ENCODE peak calls at places on chromosomes 6 and 20, in six cellular contexts. One of them, this sample, is unnamed. For H3K4me1, the result is how much of the 10 kb centered on the place peaks cover.

GRCh38 chr6:55082021-55082420 is 92.3 kb upstream of the HCRTR2 start:
- DNase-seq in keratinocyte: no peak
- DNase-seq in Peyer's patch: no peak
- DNase-seq in esophagus muscularis mucosa: no peak
- DNase-seq in GM23248: no peak
- DNase-seq in GM23338: no peak
- DNase-seq in this sample: no peak

GRCh38 chr20:5153612-5154542 is 27.1 kb downstream of the CDS2 start:
- DNase-seq in GM23338: no peak
- DNase-seq in esophagus muscularis mucosa: no peak
- DNase-seq in GM23248: peak
- DNase-seq in keratinocyte: peak
- DNase-seq in Peyer's patch: no peak
- DNase-seq in this sample: no peak

GRCh38 chr6:133972388-133972787 is 19.4 kb downstream of the TBPL1 start:
- DNase-seq in Peyer's patch: no peak
- DNase-seq in GM23338: no peak
- DNase-seq in keratinocyte: no peak
- DNase-seq in GM23248: no peak
- DNase-seq in esophagus muscularis mucosa: no peak
- DNase-seq in this sample: no peak

GRCh38 chr6:150409576-150410066 is 40.8 kb downstream of the IYD start:
- DNase-seq in esophagus muscularis mucosa: no peak
- DNase-seq in keratinocyte: no peak
- DNase-seq in GM23338: no peak
- DNase-seq in GM23248: no peak
- DNase-seq in Peyer's patch: no peak
- DNase-seq in this sample: no peak

GRCh38 chr6:49541936-49542335 is 8.5 kb upstream of the C6orf141 start:
- DNase-seq in Peyer's patch: no peak
- DNase-seq in GM23338: no peak
- DNase-seq in GM23248: no peak
- DNase-seq in esophagus muscularis mucosa: no peak
- DNase-seq in keratinocyte: no peak
- DNase-seq in this sample: no peak

GRCh38 chr6:43924222-43924702 is 154.3 kb downstream of the VEGFA start:
- DNase-seq in GM23248: peak
- DNase-seq in keratinocyte: no peak
- DNase-seq in Peyer's patch: peak
- DNase-seq in GM23338: no peak
- DNase-seq in esophagus muscularis mucosa: no peak
- DNase-seq in this sample: no peak

GRCh38 chr6:142130814-142131213 is 1.9 kb upstream of the GJE1 start:
- DNase-seq in esophagus muscularis mucosa: no peak
- DNase-seq in keratinocyte: no peak
- DNase-seq in GM23338: no peak
- DNase-seq in GM23248: no peak
- DNase-seq in Peyer's patch: no peak
- DNase-seq in this sample: no peak

GRCh38 chr6:44054635-44055559 is 72.4 kb downstream of the MRPL14 start:
- DNase-seq in keratinocyte: no peak
- DNase-seq in Peyer's patch: no peak
- DNase-seq in GM23248: peak
- DNase-seq in esophagus muscularis mucosa: no peak
- DNase-seq in GM23338: no peak
- DNase-seq in this sample: no peak

GRCh38 chr6:68559716-68560115 is 75.4 kb upstream of the ADGRB3 start:
- DNase-seq in GM23338: peak
- DNase-seq in keratinocyte: no peak
- DNase-seq in esophagus muscularis mucosa: no peak
- DNase-seq in Peyer's patch: no peak
- DNase-seq in GM23248: no peak
- DNase-seq in this sample: no peak

GRCh38 chr20:36542516-36543186 is 1.3 kb downstream of the MYL9 start:
- DNase-seq in Peyer's patch: no peak
- DNase-seq in esophagus muscularis mucosa: no peak
- DNase-seq in GM23248: no peak
- DNase-seq in keratinocyte: no peak
- DNase-seq in GM23338: no peak
- DNase-seq in this sample: no peak

GRCh38 chr6:139823099-139823807 is 448.8 kb upstream of the CITED2 start:
- DNase-seq in esophagus muscularis mucosa: no peak
- DNase-seq in keratinocyte: no peak
- DNase-seq in Peyer's patch: no peak
- DNase-seq in GM23338: no peak
- DNase-seq in GM23248: no peak
- DNase-seq in this sample: no peak

GRCh38 chr20:9555781-9556180 is 41.4 kb downstream of the LAMP5 start:
- DNase-seq in keratinocyte: peak
- DNase-seq in GM23338: no peak
- DNase-seq in GM23248: peak
- DNase-seq in Peyer's patch: no peak
- DNase-seq in esophagus muscularis mucosa: no peak
- DNase-seq in this sample: no peak

GRCh38 chr20:45646898-45647297 is 15.8 kb upstream of the WFDC9 start:
- DNase-seq in keratinocyte: no peak
- DNase-seq in esophagus muscularis mucosa: no peak
- DNase-seq in GM23248: no peak
- DNase-seq in GM23338: no peak
- DNase-seq in Peyer's patch: no peak
- DNase-seq in this sample: no peak

GRCh38 chr6:42320762-42321161 is 103.1 kb upstream of the MRPS10 start:
- DNase-seq in GM23338: no peak
- DNase-seq in esophagus muscularis mucosa: no peak
- DNase-seq in keratinocyte: no peak
- DNase-seq in Peyer's patch: no peak
- DNase-seq in GM23248: no peak
- DNase-seq in this sample: no peak

GRCh38 chr20:40689100-40689942 is at the start of gene MAFB:
- DNase-seq in esophagus muscularis mucosa: peak
- DNase-seq in keratinocyte: no peak
- DNase-seq in Peyer's patch: peak
- DNase-seq in GM23248: peak
- DNase-seq in GM23338: peak
- DNase-seq in this sample: no peak

GRCh38 chr20:10777713-10778112 is 103.9 kb upstream of the JAG1 start:
- DNase-seq in GM23338: no peak
- DNase-seq in keratinocyte: no peak
- DNase-seq in Peyer's patch: no peak
- DNase-seq in GM23248: no peak
- DNase-seq in esophagus muscularis mucosa: peak
- DNase-seq in this sample: no peak

GRCh38 chr6:158538741-158539140 is 21.1 kb upstream of the TMEM181 start:
- DNase-seq in GM23248: no peak
- DNase-seq in keratinocyte: no peak
- DNase-seq in esophagus muscularis mucosa: no peak
- DNase-seq in GM23338: no peak
- DNase-seq in Peyer's patch: no peak
- DNase-seq in this sample: peak

GRCh38 chr6:125018136-125018535 is 55.9 kb downstream of the RNF217 start:
- DNase-seq in Peyer's patch: no peak
- DNase-seq in esophagus muscularis mucosa: no peak
- DNase-seq in GM23248: peak
- DNase-seq in GM23338: no peak
- DNase-seq in keratinocyte: no peak
- DNase-seq in this sample: no peak

GRCh38 chr20:62201173-62202082 is 18.6 kb downstream of the MTG2 start:
- DNase-seq in esophagus muscularis mucosa: no peak
- DNase-seq in GM23248: no peak
- DNase-seq in keratinocyte: no peak
- DNase-seq in Peyer's patch: peak
- DNase-seq in GM23338: no peak
- DNase-seq in this sample: no peak

GRCh38 chr6:16757332-16757731 is 3.9 kb downstream of the ATXN1 start:
- DNase-seq in GM23248: peak
- DNase-seq in esophagus muscularis mucosa: no peak
- DNase-seq in GM23338: no peak
- DNase-seq in keratinocyte: no peak
- DNase-seq in Peyer's patch: no peak
- DNase-seq in this sample: no peak

GRCh38 chr6:16754864-16755263 is 6.4 kb downstream of the ATXN1 start:
- DNase-seq in GM23248: no peak
- DNase-seq in GM23338: no peak
- DNase-seq in esophagus muscularis mucosa: no peak
- DNase-seq in Peyer's patch: no peak
- DNase-seq in keratinocyte: no peak
- DNase-seq in this sample: no peak

GRCh38 chr6:16758163-16758975 is 2.9 kb downstream of the ATXN1 start:
- DNase-seq in Peyer's patch: no peak
- DNase-seq in keratinocyte: no peak
- DNase-seq in esophagus muscularis mucosa: no peak
- DNase-seq in GM23338: peak
- DNase-seq in GM23248: peak
- DNase-seq in this sample: no peak

GRCh38 chr6:16755544-16755943 is 5.7 kb downstream of the ATXN1 start:
- DNase-seq in Peyer's patch: no peak
- DNase-seq in GM23338: no peak
- DNase-seq in esophagus muscularis mucosa: no peak
- DNase-seq in GM23248: no peak
- DNase-seq in keratinocyte: no peak
- DNase-seq in this sample: no peak

GRCh38 chr6:16756660-16757270 is 4.5 kb downstream of the ATXN1 start:
- DNase-seq in keratinocyte: no peak
- DNase-seq in esophagus muscularis mucosa: no peak
- DNase-seq in GM23248: no peak
- DNase-seq in Peyer's patch: no peak
- DNase-seq in GM23338: no peak
- DNase-seq in this sample: no peak
- H3K4me1 ChIP-seq in keratinocyte: under half
- H3K4me1 ChIP-seq in esophagus muscularis mucosa: half or more
- H3K4me1 ChIP-seq in GM23248: under half
- H3K4me1 ChIP-seq in Peyer's patch: under half
- H3K4me1 ChIP-seq in GM23338: under half
- H3K4me1 ChIP-seq in this sample: half or more

GRCh38 chr6:18400831-18401446 is 13.8 kb downstream of the RNF144B start:
- DNase-seq in GM23248: peak
- DNase-seq in keratinocyte: no peak
- DNase-seq in Peyer's patch: no peak
- DNase-seq in esophagus muscularis mucosa: no peak
- DNase-seq in GM23338: no peak
- DNase-seq in this sample: no peak

GRCh38 chr6:18395851-18396187 is 8.7 kb downstream of the RNF144B start:
- DNase-seq in GM23338: no peak
- DNase-seq in Peyer's patch: no peak
- DNase-seq in GM23248: peak
- DNase-seq in keratinocyte: no peak
- DNase-seq in esophagus muscularis mucosa: no peak
- DNase-seq in this sample: no peak

GRCh38 chr6:18392346-18392877 is 5.3 kb downstream of the RNF144B start:
- DNase-seq in keratinocyte: no peak
- DNase-seq in GM23248: no peak
- DNase-seq in esophagus muscularis mucosa: no peak
- DNase-seq in GM23338: no peak
- DNase-seq in Peyer's patch: no peak
- DNase-seq in this sample: no peak

GRCh38 chr6:18395177-18395850 is 8.2 kb downstream of the RNF144B start:
- DNase-seq in keratinocyte: no peak
- DNase-seq in Peyer's patch: no peak
- DNase-seq in GM23248: no peak
- DNase-seq in GM23338: peak
- DNase-seq in esophagus muscularis mucosa: no peak
- DNase-seq in this sample: no peak

GRCh38 chr6:18397701-18398100 is 10.6 kb downstream of the RNF144B start:
- DNase-seq in keratinocyte: no peak
- DNase-seq in GM23248: no peak
- DNase-seq in esophagus muscularis mucosa: no peak
- DNase-seq in Peyer's patch: no peak
- DNase-seq in GM23338: no peak
- DNase-seq in this sample: no peak
- H3K4me1 ChIP-seq in keratinocyte: under half
- H3K4me1 ChIP-seq in GM23248: under half
- H3K4me1 ChIP-seq in esophagus muscularis mucosa: under half
- H3K4me1 ChIP-seq in Peyer's patch: under half
- H3K4me1 ChIP-seq in GM23338: under half
- H3K4me1 ChIP-seq in this sample: under half

GRCh38 chr20:49682798-49683197 is 30.9 kb downstream of the B4GALT5 start:
- DNase-seq in keratinocyte: no peak
- DNase-seq in GM23338: no peak
- DNase-seq in Peyer's patch: no peak
- DNase-seq in esophagus muscularis mucosa: no peak
- DNase-seq in GM23248: no peak
- DNase-seq in this sample: no peak
- H3K4me1 ChIP-seq in keratinocyte: under half
- H3K4me1 ChIP-seq in GM23338: half or more
- H3K4me1 ChIP-seq in Peyer's patch: under half
- H3K4me1 ChIP-seq in esophagus muscularis mucosa: half or more
- H3K4me1 ChIP-seq in GM23248: half or more
- H3K4me1 ChIP-seq in this sample: half or more

GRCh38 chr20:4073852-4074741 is 58.7 kb upstream of the RNF24 start:
- DNase-seq in GM23338: peak
- DNase-seq in keratinocyte: no peak
- DNase-seq in Peyer's patch: no peak
- DNase-seq in GM23248: peak
- DNase-seq in esophagus muscularis mucosa: no peak
- DNase-seq in this sample: peak

GRCh38 chr20:4068708-4069107 is 53.4 kb upstream of the RNF24 start:
- DNase-seq in esophagus muscularis mucosa: no peak
- DNase-seq in keratinocyte: no peak
- DNase-seq in Peyer's patch: no peak
- DNase-seq in GM23338: no peak
- DNase-seq in GM23248: no peak
- DNase-seq in this sample: no peak

GRCh38 chr20:4070323-4071176 is 55.2 kb upstream of the RNF24 start:
- DNase-seq in Peyer's patch: no peak
- DNase-seq in GM23338: no peak
- DNase-seq in esophagus muscularis mucosa: no peak
- DNase-seq in GM23248: no peak
- DNase-seq in keratinocyte: no peak
- DNase-seq in this sample: no peak

GRCh38 chr20:4069741-4070140 is 54.4 kb upstream of the RNF24 start:
- DNase-seq in Peyer's patch: no peak
- DNase-seq in GM23338: no peak
- DNase-seq in GM23248: peak
- DNase-seq in esophagus muscularis mucosa: no peak
- DNase-seq in keratinocyte: no peak
- DNase-seq in this sample: no peak

DNA sequence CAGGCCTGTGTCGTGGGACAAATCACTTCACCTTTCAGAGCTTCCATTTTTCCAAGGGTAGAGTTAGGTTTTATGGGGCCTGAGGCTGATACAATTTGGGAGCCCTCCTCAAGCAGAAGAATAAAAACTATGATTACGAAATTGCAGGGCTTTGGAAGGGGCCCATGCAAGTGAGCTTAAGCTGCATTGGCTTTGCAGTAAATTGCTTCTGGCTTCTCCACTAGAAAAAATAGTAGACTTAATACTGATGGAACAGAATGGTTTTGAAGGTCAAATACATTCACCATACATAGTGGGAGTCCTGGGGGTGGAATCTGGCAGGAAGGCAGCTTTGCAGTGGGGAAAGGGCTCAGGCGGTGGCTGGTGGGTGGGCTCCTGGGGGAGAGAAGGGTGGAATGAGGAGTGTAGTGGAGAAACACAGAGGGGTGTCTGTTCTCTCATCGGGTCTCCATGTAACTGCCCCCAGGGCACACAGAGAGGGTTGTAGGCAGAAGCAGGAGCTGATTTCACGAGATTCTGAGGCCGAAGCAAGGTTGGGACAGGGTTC is 55.9 kb upstream of the RNF24 start:
- DNase-seq in GM23338: no peak
- DNase-seq in Peyer's patch: no peak
- DNase-seq in GM23248: no peak
- DNase-seq in esophagus muscularis mucosa: no peak
- DNase-seq in keratinocyte: no peak
- DNase-seq in this sample: no peak
- H3K4me1 ChIP-seq in GM23338: under half
- H3K4me1 ChIP-seq in Peyer's patch: under half
- H3K4me1 ChIP-seq in GM23248: under half
- H3K4me1 ChIP-seq in esophagus muscularis mucosa: under half
- H3K4me1 ChIP-seq in keratinocyte: under half
- H3K4me1 ChIP-seq in this sample: under half

GRCh38 chr20:18430172-18430826 is 36.5 kb downstream of the DZANK1 start:
- DNase-seq in esophagus muscularis mucosa: no peak
- DNase-seq in GM23338: no peak
- DNase-seq in Peyer's patch: no peak
- DNase-seq in GM23248: no peak
- DNase-seq in keratinocyte: no peak
- DNase-seq in this sample: no peak
- H3K4me1 ChIP-seq in esophagus muscularis mucosa: under half
- H3K4me1 ChIP-seq in GM23338: under half
- H3K4me1 ChIP-seq in Peyer's patch: under half
- H3K4me1 ChIP-seq in GM23248: under half
- H3K4me1 ChIP-seq in keratinocyte: under half
- H3K4me1 ChIP-seq in this sample: under half